ENCODE peak calls at places on chromosomes 6 and 20, in six cellular contexts. One of them, this sample, is unnamed.

GRCh38 chr6:168301648-168302398 is 17.8 kb downstream of the DACT2 start:
- DNase-seq in fibroblast of the aortic adventitia: no peak
- DNase-seq in OCI-LY7: no peak
- DNase-seq in CD4-positive, alpha-beta T cell: no peak
- DNase-seq in H9: peak
- DNase-seq in ovary: no peak
- DNase-seq in this sample: no peak

GRCh38 chr20:49747707-49748524 is 34.2 kb upstream of the B4GALT5 start:
- DNase-seq in OCI-LY7: no peak
- DNase-seq in CD4-positive, alpha-beta T cell: no peak
- DNase-seq in H9: no peak
- DNase-seq in fibroblast of the aortic adventitia: peak
- DNase-seq in ovary: peak
- DNase-seq in this sample: no peak

GRCh38 chr6:157760589-157761330 is 62.3 kb upstream of the SNX9 start:
- DNase-seq in ovary: no peak
- DNase-seq in fibroblast of the aortic adventitia: peak
- DNase-seq in H9: no peak
- DNase-seq in OCI-LY7: no peak
- DNase-seq in CD4-positive, alpha-beta T cell: no peak
- DNase-seq in this sample: no peak

GRCh38 chr20:50405915-50406609 is 104.1 kb upstream of the PTPN1 start:
- DNase-seq in fibroblast of the aortic adventitia: no peak
- DNase-seq in OCI-LY7: no peak
- DNase-seq in ovary: no peak
- DNase-seq in CD4-positive, alpha-beta T cell: no peak
- DNase-seq in H9: no peak
- DNase-seq in this sample: no peak

GRCh38 chr6:136609878-136610706 is 59.9 kb upstream of the MAP7 start:
- DNase-seq in ovary: peak
- DNase-seq in fibroblast of the aortic adventitia: peak
- DNase-seq in H9: peak
- DNase-seq in CD4-positive, alpha-beta T cell: no peak
- DNase-seq in OCI-LY7: no peak
- DNase-seq in this sample: no peak

GRCh38 chr6:159852877-159853276 is 37.9 kb upstream of the MAS1 start:
- DNase-seq in CD4-positive, alpha-beta T cell: no peak
- DNase-seq in H9: no peak
- DNase-seq in ovary: no peak
- DNase-seq in OCI-LY7: peak
- DNase-seq in fibroblast of the aortic adventitia: peak
- DNase-seq in this sample: no peak

GRCh38 chr20:63498950-63499332 is at the start of gene EEF1A2:
- DNase-seq in CD4-positive, alpha-beta T cell: no peak
- DNase-seq in ovary: no peak
- DNase-seq in H9: peak
- DNase-seq in OCI-LY7: peak
- DNase-seq in fibroblast of the aortic adventitia: no peak
- DNase-seq in this sample: no peak

GRCh38 chr6:156593127-156593526 is 184.1 kb upstream of the ARID1B start:
- DNase-seq in OCI-LY7: no peak
- DNase-seq in fibroblast of the aortic adventitia: no peak
- DNase-seq in ovary: no peak
- DNase-seq in CD4-positive, alpha-beta T cell: no peak
- DNase-seq in H9: no peak
- DNase-seq in this sample: no peak

GRCh38 chr6:73968358-73968757 is 272.4 kb downstream of the CD109 start:
- DNase-seq in ovary: no peak
- DNase-seq in fibroblast of the aortic adventitia: no peak
- DNase-seq in H9: no peak
- DNase-seq in OCI-LY7: no peak
- DNase-seq in CD4-positive, alpha-beta T cell: no peak
- DNase-seq in this sample: no peak

GRCh38 chr6:138160329-138161117 is 1.2 kb upstream of the ARFGEF3 start:
- DNase-seq in CD4-positive, alpha-beta T cell: no peak
- DNase-seq in ovary: no peak
- DNase-seq in OCI-LY7: no peak
- DNase-seq in H9: no peak
- DNase-seq in fibroblast of the aortic adventitia: no peak
- DNase-seq in this sample: no peak

GRCh38 chr20:37524859-37525708 is 2.6 kb downstream of the BLCAP start:
- DNase-seq in H9: no peak
- DNase-seq in fibroblast of the aortic adventitia: peak
- DNase-seq in CD4-positive, alpha-beta T cell: no peak
- DNase-seq in ovary: no peak
- DNase-seq in OCI-LY7: no peak
- DNase-seq in this sample: no peak

GRCh38 chr20:7608246-7608645 is 332.0 kb downstream of the HAO1 start:
- DNase-seq in CD4-positive, alpha-beta T cell: no peak
- DNase-seq in ovary: no peak
- DNase-seq in fibroblast of the aortic adventitia: peak
- DNase-seq in OCI-LY7: peak
- DNase-seq in H9: no peak
- DNase-seq in this sample: peak

GRCh38 chr6:75205776-75206334 is at the start of gene COL12A1:
- DNase-seq in CD4-positive, alpha-beta T cell: no peak
- DNase-seq in ovary: peak
- DNase-seq in OCI-LY7: no peak
- DNase-seq in fibroblast of the aortic adventitia: peak
- DNase-seq in H9: peak
- DNase-seq in this sample: peak

GRCh38 chr6:42230320-42231034 is 12.8 kb upstream of the MRPS10 start:
- DNase-seq in OCI-LY7: peak
- DNase-seq in ovary: no peak
- DNase-seq in CD4-positive, alpha-beta T cell: no peak
- DNase-seq in fibroblast of the aortic adventitia: peak
- DNase-seq in H9: no peak
- DNase-seq in this sample: no peak

GRCh38 chr6:166277021-166277420 is 31.2 kb downstream of the PRR18 start:
- DNase-seq in OCI-LY7: no peak
- DNase-seq in H9: no peak
- DNase-seq in CD4-positive, alpha-beta T cell: no peak
- DNase-seq in ovary: no peak
- DNase-seq in fibroblast of the aortic adventitia: peak
- DNase-seq in this sample: no peak

GRCh38 chr6:169723991-169724553 is at the start of gene PHF10:
- DNase-seq in ovary: peak
- DNase-seq in fibroblast of the aortic adventitia: no peak
- DNase-seq in H9: no peak
- DNase-seq in OCI-LY7: peak
- DNase-seq in CD4-positive, alpha-beta T cell: peak
- DNase-seq in this sample: peak

GRCh38 chr6:134997133-134997841 is 47.4 kb upstream of the ALDH8A1 start:
- DNase-seq in OCI-LY7: no peak
- DNase-seq in CD4-positive, alpha-beta T cell: no peak
- DNase-seq in ovary: no peak
- DNase-seq in fibroblast of the aortic adventitia: no peak
- DNase-seq in H9: no peak
- DNase-seq in this sample: no peak

GRCh38 chr6:166464418-166465400 is 82.0 kb upstream of the MPC1 start:
- DNase-seq in CD4-positive, alpha-beta T cell: no peak
- DNase-seq in H9: no peak
- DNase-seq in fibroblast of the aortic adventitia: peak
- DNase-seq in ovary: no peak
- DNase-seq in OCI-LY7: no peak
- DNase-seq in this sample: no peak

GRCh38 chr20:32537657-32538525 is 47.2 kb downstream of the NOL4L start:
- DNase-seq in fibroblast of the aortic adventitia: no peak
- DNase-seq in CD4-positive, alpha-beta T cell: no peak
- DNase-seq in OCI-LY7: no peak
- DNase-seq in ovary: no peak
- DNase-seq in H9: peak
- DNase-seq in this sample: no peak

GRCh38 chr6:157514659-157515496 is 133.9 kb downstream of the ZDHHC14 start:
- DNase-seq in H9: no peak
- DNase-seq in fibroblast of the aortic adventitia: peak
- DNase-seq in CD4-positive, alpha-beta T cell: no peak
- DNase-seq in OCI-LY7: no peak
- DNase-seq in ovary: no peak
- DNase-seq in this sample: no peak

GRCh38 chr6:168895102-168895812 is 358.4 kb downstream of the THBS2 start:
- DNase-seq in OCI-LY7: peak
- DNase-seq in ovary: peak
- DNase-seq in H9: peak
- DNase-seq in fibroblast of the aortic adventitia: peak
- DNase-seq in CD4-positive, alpha-beta T cell: peak
- DNase-seq in this sample: peak

GRCh38 chr6:112581015-112581414 is 233.9 kb downstream of the RFPL4B start:
- DNase-seq in ovary: no peak
- DNase-seq in fibroblast of the aortic adventitia: no peak
- DNase-seq in CD4-positive, alpha-beta T cell: no peak
- DNase-seq in H9: no peak
- DNase-seq in OCI-LY7: no peak
- DNase-seq in this sample: no peak

GRCh38 chr6:106973841-106974336 is 640 bp downstream of the CD24 start:
- DNase-seq in ovary: no peak
- DNase-seq in fibroblast of the aortic adventitia: no peak
- DNase-seq in H9: no peak
- DNase-seq in OCI-LY7: peak
- DNase-seq in CD4-positive, alpha-beta T cell: no peak
- DNase-seq in this sample: peak

GRCh38 chr6:101146389-101146788 is 247.1 kb upstream of the GRIK2 start:
- DNase-seq in H9: no peak
- DNase-seq in ovary: no peak
- DNase-seq in fibroblast of the aortic adventitia: peak
- DNase-seq in OCI-LY7: no peak
- DNase-seq in CD4-positive, alpha-beta T cell: no peak
- DNase-seq in this sample: no peak

GRCh38 chr6:111888928-111889696 is 15.9 kb upstream of the FYN start:
- DNase-seq in fibroblast of the aortic adventitia: peak
- DNase-seq in OCI-LY7: no peak
- DNase-seq in ovary: peak
- DNase-seq in CD4-positive, alpha-beta T cell: no peak
- DNase-seq in H9: peak
- DNase-seq in this sample: peak

GRCh38 chr6:46760925-46761324 is 14.2 kb downstream of the ANKRD66 start:
- DNase-seq in OCI-LY7: no peak
- DNase-seq in fibroblast of the aortic adventitia: no peak
- DNase-seq in CD4-positive, alpha-beta T cell: no peak
- DNase-seq in ovary: no peak
- DNase-seq in H9: no peak
- DNase-seq in this sample: no peak

GRCh38 chr6:85079761-85080160 is 315.4 kb upstream of the TBX18 start:
- DNase-seq in OCI-LY7: no peak
- DNase-seq in fibroblast of the aortic adventitia: no peak
- DNase-seq in CD4-positive, alpha-beta T cell: no peak
- DNase-seq in ovary: no peak
- DNase-seq in H9: no peak
- DNase-seq in this sample: no peak

GRCh38 chr6:127949251-127949650 is 48.4 kb upstream of the THEMIS start:
- DNase-seq in fibroblast of the aortic adventitia: no peak
- DNase-seq in CD4-positive, alpha-beta T cell: no peak
- DNase-seq in OCI-LY7: no peak
- DNase-seq in H9: no peak
- DNase-seq in ovary: no peak
- DNase-seq in this sample: no peak

GRCh38 chr6:90478278-90478677 is 108.6 kb downstream of the MAP3K7 start:
- DNase-seq in fibroblast of the aortic adventitia: no peak
- DNase-seq in H9: peak
- DNase-seq in ovary: no peak
- DNase-seq in CD4-positive, alpha-beta T cell: no peak
- DNase-seq in OCI-LY7: peak
- DNase-seq in this sample: no peak
- TF ChIP-seq CTCF in fibroblast of the aortic adventitia: no peak
- TF ChIP-seq CTCF in H9: peak
- TF ChIP-seq CTCF in ovary: no peak
- TF ChIP-seq CTCF in CD4-positive, alpha-beta T cell: no peak
- TF ChIP-seq CTCF in OCI-LY7: peak
- TF ChIP-seq CTCF in this sample: no peak

GRCh38 chr6:63066053-63066704 is 145.1 kb upstream of the FKBP1C start:
- DNase-seq in fibroblast of the aortic adventitia: no peak
- DNase-seq in H9: no peak
- DNase-seq in OCI-LY7: peak
- DNase-seq in ovary: no peak
- DNase-seq in CD4-positive, alpha-beta T cell: no peak
- DNase-seq in this sample: no peak
- TF ChIP-seq CTCF in fibroblast of the aortic adventitia: no peak
- TF ChIP-seq CTCF in H9: peak
- TF ChIP-seq CTCF in OCI-LY7: peak
- TF ChIP-seq CTCF in ovary: no peak
- TF ChIP-seq CTCF in CD4-positive, alpha-beta T cell: no peak
- TF ChIP-seq CTCF in this sample: peak

DNA sequence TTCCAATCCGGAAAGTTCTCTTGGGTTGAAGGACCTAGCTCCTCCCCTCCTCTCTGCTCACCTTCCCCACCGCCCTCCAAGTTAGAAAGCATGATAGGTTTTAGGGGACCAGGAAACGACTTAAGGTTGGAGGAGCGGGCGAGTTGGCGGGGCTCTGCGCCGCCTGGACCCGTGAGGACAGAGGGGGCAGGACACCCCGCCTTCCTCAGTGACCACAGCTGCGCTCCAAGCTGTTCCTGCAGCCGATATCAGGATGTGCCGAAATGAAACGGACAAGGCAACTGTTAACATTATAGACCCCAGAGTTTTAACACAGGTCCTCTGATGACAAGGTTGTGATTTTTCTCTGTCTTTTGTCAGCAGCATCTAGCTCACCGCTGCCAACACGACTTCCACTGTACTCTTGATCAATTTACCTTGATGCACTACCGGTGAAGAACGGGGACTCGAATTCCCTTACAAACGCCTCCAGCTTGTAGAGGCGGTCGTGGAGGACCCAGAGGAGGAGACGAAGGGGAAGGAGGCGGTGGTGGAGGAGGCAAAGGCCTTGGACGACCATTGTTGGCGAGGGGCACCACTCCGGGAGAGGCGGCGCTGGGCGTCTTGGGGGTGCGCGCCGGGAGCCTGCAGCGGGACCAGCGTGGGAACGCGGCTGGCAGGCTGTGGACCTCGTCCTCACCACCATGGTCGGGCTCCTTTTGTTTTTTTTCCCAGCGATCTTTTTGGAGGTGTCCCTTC is at the start of gene GRM1:
- DNase-seq in H9: peak
- DNase-seq in OCI-LY7: no peak
- DNase-seq in fibroblast of the aortic adventitia: no peak
- DNase-seq in ovary: no peak
- DNase-seq in CD4-positive, alpha-beta T cell: no peak
- DNase-seq in this sample: no peak
- TF ChIP-seq CTCF in H9: no peak
- TF ChIP-seq CTCF in OCI-LY7: no peak
- TF ChIP-seq CTCF in fibroblast of the aortic adventitia: no peak
- TF ChIP-seq CTCF in ovary: no peak
- TF ChIP-seq CTCF in CD4-positive, alpha-beta T cell: no peak
- TF ChIP-seq CTCF in this sample: no peak

DNA sequence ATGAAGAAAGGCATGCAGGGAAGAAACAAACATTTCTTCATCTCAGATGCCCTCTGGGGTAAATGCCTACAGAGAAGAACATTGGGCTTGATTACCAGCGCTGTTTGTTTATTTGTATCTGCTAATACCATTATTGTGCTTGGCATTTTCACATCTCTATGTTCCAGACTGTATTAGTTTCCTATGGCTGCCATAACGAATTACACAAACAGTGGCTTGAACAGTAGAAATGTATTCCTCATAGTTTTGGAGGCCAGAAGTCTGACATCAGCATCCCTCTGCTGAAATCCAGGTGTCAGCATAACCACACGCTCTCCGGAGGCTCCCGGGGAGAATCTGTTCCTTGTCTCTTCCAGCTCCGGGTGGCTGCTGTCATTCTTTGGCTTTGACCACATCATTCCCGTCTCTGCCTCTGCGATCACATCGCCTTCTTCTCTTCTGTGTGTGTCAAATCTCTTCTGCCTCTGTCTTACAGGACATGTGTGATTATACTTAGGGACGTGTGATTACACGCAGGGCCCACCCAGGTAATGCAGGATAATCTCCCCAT is 241.6 kb upstream of the SUPT3H start:
- DNase-seq in H9: no peak
- DNase-seq in CD4-positive, alpha-beta T cell: no peak
- DNase-seq in fibroblast of the aortic adventitia: no peak
- DNase-seq in ovary: no peak
- DNase-seq in OCI-LY7: no peak
- DNase-seq in this sample: no peak
- TF ChIP-seq CTCF in H9: no peak
- TF ChIP-seq CTCF in CD4-positive, alpha-beta T cell: no peak
- TF ChIP-seq CTCF in fibroblast of the aortic adventitia: no peak
- TF ChIP-seq CTCF in ovary: no peak
- TF ChIP-seq CTCF in OCI-LY7: no peak
- TF ChIP-seq CTCF in this sample: no peak